ENCODE peak calls at places on chromosomes 6 and 20, in seven cellular contexts. W is colonic mucosa, O is choroid plexus epithelial cell, C is GM23248, B is psoas muscle, K is cardiac fibroblast, X is left ventricle myocardium inferior. F is an unnamed sample.
A peak's percentile ranks its signal among the peaks of the same experiment; 100 is the strongest.

GRCh38 chr6:46730918-46731461 is 4.2 kb downstream of the PLA2G7 start:
- DNase-seq in X (no peak), C (no peak), O (no peak), B (no peak), W (no peak), K (no peak), F (no peak)

GRCh38 chr20:32343438-32343837 is 14.7 kb upstream of the ASXL1 start:
- DNase-seq in C (peak; percentile 94), K (peak; percentile 73), O (peak; percentile 67), X (no peak), B (no peak), W (no peak), F (peak; percentile 94)

GRCh38 chr20:35279040-35279439 is 1.1 kb upstream of the MMP24OS start:
- DNase-seq in X (no peak), C (peak; percentile 26), K (no peak), O (no peak), B (no peak), W (no peak), F (no peak)

GRCh38 chr6:127732927-127733326 is 156.0 kb downstream of the C6orf58 start:
- DNase-seq in X (no peak), O (no peak), K (no peak), B (no peak), W (no peak), C (no peak), F (no peak)

GRCh38 chr20:35363190-35363589 is 48.6 kb downstream of the UQCC1 start:
- DNase-seq in B (no peak), X (no peak), O (peak; percentile 41), K (peak; percentile 84), W (no peak), C (no peak), F (no peak)

GRCh38 chr6:156752666-156753301 is 24.4 kb upstream of the ARID1B start:
- DNase-seq in O (no peak), C (no peak), B (no peak), X (no peak), W (peak; percentile 43), K (no peak), F (no peak)

GRCh38 chr20:57676517-57677322 is 33.1 kb downstream of the PMEPA1 start:
- DNase-seq in O (no peak), W (peak; percentile 74), B (no peak), K (no peak), X (no peak), C (no peak), F (no peak)

GRCh38 chr6:170068496-170068895 is 222.4 kb downstream of the DLL1 start:
- DNase-seq in K (no peak), O (no peak), W (no peak), C (no peak), B (no peak), X (no peak), F (no peak)

GRCh38 chr6:116572162-116572561 is 858 bp downstream of the RWDD1 start:
- DNase-seq in K (peak; percentile 45), O (peak; percentile 61), X (peak; percentile 17), B (peak; percentile 59), C (peak; percentile 75), W (peak; percentile 41), F (peak; percentile 53)

GRCh38 chr6:27684264-27685211 is 211.6 kb upstream of the ZNF184 start:
- DNase-seq in X (no peak), K (peak; percentile 68), C (peak; percentile 81), W (peak; percentile 63), B (no peak), O (peak; percentile 86), F (peak; percentile 90)

GRCh38 chr6:105019285-105019684 is 62.4 kb downstream of the LIN28B start:
- DNase-seq in C (no peak), O (no peak), X (no peak), K (no peak), W (no peak), B (no peak), F (no peak)

GRCh38 chr6:145199961-145200360 is 535.4 kb downstream of the EPM2A start:
- DNase-seq in B (no peak), O (peak; percentile 43), C (peak; percentile 58), K (no peak), W (no peak), X (no peak), F (peak; percentile 74)

GRCh38 chr6:42970859-42971612 is 7.9 kb downstream of the PEX6 start:
- DNase-seq in K (no peak), X (no peak), O (peak; percentile 19), C (peak; percentile 50), B (no peak), W (no peak), F (peak; percentile 45)

GRCh38 chr20:63652192-63652980 is 838 bp downstream of the STMN3 start:
- DNase-seq in B (peak; percentile 65), W (no peak), C (peak; percentile 41), O (no peak), X (peak; percentile 48), K (peak; percentile 53), F (no peak)

GRCh38 chr6:81999826-82000225 is 247.3 kb upstream of the TENT5A start:
- DNase-seq in B (no peak), X (no peak), C (no peak), W (no peak), O (no peak), K (no peak), F (no peak)

GRCh38 chr20:63854069-63854765 is 7.1 kb upstream of the ABHD16B start:
- DNase-seq in O (peak; percentile 56), B (no peak), X (no peak), K (no peak), W (peak; percentile 23), C (peak; percentile 14), F (no peak)

GRCh38 chr6:23498013-23498412 is 628.0 kb upstream of the NRSN1 start:
- DNase-seq in K (peak; percentile 27), W (no peak), B (no peak), C (no peak), O (peak; percentile 68), X (no peak), F (peak; percentile 43)

GRCh38 chr20:17859616-17860232 is 108.9 kb downstream of the SNX5 start:
- DNase-seq in C (no peak), B (no peak), K (no peak), O (no peak), W (no peak), X (peak; percentile 44), F (no peak)

GRCh38 chr6:49553353-49553752 is 2.9 kb downstream of the C6orf141 start:
- DNase-seq in W (no peak), C (peak; percentile 73), K (no peak), O (no peak), B (no peak), X (no peak), F (peak; percentile 87)

GRCh38 chr20:3889489-3890409 is 562 bp downstream of the PANK2 start:
- DNase-seq in O (no peak), X (peak; percentile 37), C (peak; percentile 48), K (no peak), W (peak; percentile 63), B (peak; percentile 76), F (no peak)

GRCh38 chr6:46734867-46735719 is at the start of gene PLA2G7:
- DNase-seq in W (no peak), O (no peak), K (no peak), X (peak; percentile 17), B (peak; percentile 51), C (peak; percentile 40), F (peak; percentile 18)

GRCh38 chr6:105209950-105210706 is 30.3 kb upstream of the POPDC3 start:
- DNase-seq in B (no peak), C (peak; percentile 93), O (peak; percentile 65), X (no peak), W (no peak), K (peak; percentile 66), F (peak; percentile 88)

DNA sequence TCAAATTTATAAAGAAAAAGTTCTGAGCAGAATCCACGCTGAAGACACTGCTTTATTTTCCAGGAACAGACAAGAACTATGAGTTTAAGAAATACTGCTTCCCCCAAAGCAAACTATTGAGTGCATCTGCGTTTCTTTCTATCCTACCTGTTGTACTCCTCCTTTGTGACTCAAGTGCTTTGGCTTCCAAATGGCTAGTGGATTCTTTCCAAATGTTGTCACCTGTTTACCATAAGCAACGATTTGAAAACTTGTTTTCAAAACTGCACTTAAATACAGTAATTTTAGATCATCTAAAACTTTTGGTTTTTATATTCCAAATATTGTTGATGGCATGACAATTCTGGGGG is 9.5 kb downstream of the PXDC1 start:
- DNase-seq in B (no peak), K (no peak), X (no peak), C (no peak), W (no peak), O (no peak), F (no peak)
- H3K4me3 ChIP-seq in B (peak overlapping the region; percentile 54), K (no peak overlapping the region), X (peak overlapping the region; percentile 42), C (peak overlapping the region; percentile 57), W (no peak overlapping the region), O (no peak overlapping the region), F (no peak overlapping the region)

GRCh38 chr20:13318871-13319521 is 97.9 kb downstream of the ISM1 start:
- DNase-seq in C (no peak), X (no peak), O (no peak), K (no peak), W (no peak), B (no peak), F (no peak)
- H3K4me3 ChIP-seq in C (no peak overlapping the region), X (no peak overlapping the region), O (no peak overlapping the region), K (no peak overlapping the region), W (no peak overlapping the region), B (no peak overlapping the region), F (no peak overlapping the region)

GRCh38 chr20:5081196-5081595 is 38.6 kb downstream of the PCNA start:
- DNase-seq in B (no peak), W (no peak), K (no peak), C (no peak), O (no peak), X (no peak), F (no peak)

GRCh38 chr20:5077761-5078387 is 41.9 kb downstream of the PCNA start:
- DNase-seq in C (peak; percentile 3), W (no peak), B (no peak), K (no peak), X (no peak), O (no peak), F (no peak)

GRCh38 chr20:5080384-5080877 is 39.3 kb downstream of the PCNA start:
- DNase-seq in K (peak; percentile 83), X (peak; percentile 50), C (peak; percentile 87), O (peak; percentile 77), W (no peak), B (peak; percentile 74), F (peak; percentile 69)

GRCh38 chr20:5074050-5074674 is 45.6 kb downstream of the PCNA start:
- DNase-seq in K (no peak), B (no peak), C (no peak), X (no peak), O (no peak), W (no peak), F (no peak)

DNA sequence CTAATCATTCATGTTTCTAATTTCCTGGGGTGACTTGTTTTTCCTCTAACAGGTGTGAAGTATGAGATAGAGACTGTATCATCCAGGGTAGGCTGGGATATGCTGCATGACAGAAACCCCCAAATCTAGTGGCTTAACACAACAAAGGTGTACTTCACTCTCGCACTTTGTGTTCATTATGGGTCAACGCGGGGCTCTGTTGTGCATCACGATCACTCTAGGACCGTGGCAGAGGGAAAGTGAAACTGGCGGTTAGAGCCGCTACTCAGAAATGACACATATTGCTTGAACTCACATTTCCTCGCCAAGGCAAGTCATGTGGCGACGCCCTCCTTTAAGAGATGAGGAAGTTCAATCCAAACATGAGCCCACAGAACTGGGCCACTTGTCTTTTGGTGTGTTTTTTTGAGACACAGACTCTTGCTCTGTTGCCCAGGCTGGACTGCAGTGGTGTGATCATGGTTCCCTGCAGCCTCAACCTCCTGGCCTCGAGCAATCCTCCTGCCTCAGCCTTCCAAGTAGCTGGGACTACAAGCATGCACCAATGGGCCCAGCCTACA is 41.3 kb downstream of the PCNA start:
- DNase-seq in O (peak; percentile 16), K (peak; percentile 58), B (peak; percentile 62), C (peak; percentile 87), W (peak; percentile 81), X (peak; percentile 43), F (peak; percentile 63)
- H3K4me3 ChIP-seq in O (no peak overlapping the region), K (no peak overlapping the region), B (peak overlapping the region; percentile 24), C (peak overlapping the region; percentile 69), W (no peak overlapping the region), X (peak overlapping the region; percentile 52), F (no peak overlapping the region)

GRCh38 chr6:17032595-17033591 is 69.0 kb upstream of the STMND1 start:
- DNase-seq in X (peak; percentile 36), B (peak; percentile 61), O (peak; percentile 95), K (peak; percentile 95), W (peak; percentile 68), C (peak; percentile 97), F (peak; percentile 96)
- H3K4me3 ChIP-seq in X (peak overlapping the region; percentile 38), B (peak overlapping the region; percentile 8), O (no peak overlapping the region), K (peak overlapping the region; percentile 6), W (no peak overlapping the region), C (peak overlapping the region; percentile 62), F (peak overlapping the region; percentile 36)

F was measured in fibroblast of mammary gland.